ENCODE peak calls at places on chromosomes 16 and 17, in four cellular contexts. D, J, E and F are unnamed samples.

GRCh38 chr17:69909389-69909788 is 165.6 kb upstream of the KCNJ16 start:
- DNase-seq in D (no peak), J (no peak), E (no peak), F (no peak)

GRCh38 chr17:6580628-6581027 is 24.3 kb upstream of the PITPNM3 start:
- DNase-seq in D (no peak), J (no peak), E (no peak), F (no peak)

GRCh38 chr16:66641387-66641786 is 36.9 kb downstream of the CMTM3 start:
- DNase-seq in D (no peak), J (no peak), E (no peak), F (no peak)

GRCh38 chr16:8572919-8573724 is 17.2 kb downstream of the TMEM114 start:
- DNase-seq in D (no peak), J (peak), E (peak), F (no peak)

GRCh38 chr17:48333034-48333491 is 97.0 kb downstream of the SKAP1 start:
- DNase-seq in D (no peak), J (no peak), E (no peak), F (no peak)

GRCh38 chr17:31859487-31860008 is 504 bp upstream of the COPRS start:
- DNase-seq in D (no peak), J (no peak), E (peak), F (no peak)

GRCh38 chr16:24286713-24287405 is 30.7 kb downstream of the CACNG3 start:
- DNase-seq in D (no peak), J (no peak), E (no peak), F (no peak)

GRCh38 chr16:78705694-78706093 is 606.2 kb downstream of the WWOX start:
- DNase-seq in D (no peak), J (no peak), E (no peak), F (no peak)

GRCh38 chr16:74951676-74952075 is 33.2 kb downstream of the WDR59 start:
- DNase-seq in D (no peak), J (no peak), E (no peak), F (no peak)

GRCh38 chr16:14300631-14301149 is 229.6 kb downstream of the MRTFB start:
- DNase-seq in D (no peak), J (peak), E (peak), F (no peak)

GRCh38 chr16:68005786-68006286 is 6.6 kb upstream of the DPEP2 start:
- DNase-seq in D (no peak), J (peak), E (peak), F (no peak)

DNA sequence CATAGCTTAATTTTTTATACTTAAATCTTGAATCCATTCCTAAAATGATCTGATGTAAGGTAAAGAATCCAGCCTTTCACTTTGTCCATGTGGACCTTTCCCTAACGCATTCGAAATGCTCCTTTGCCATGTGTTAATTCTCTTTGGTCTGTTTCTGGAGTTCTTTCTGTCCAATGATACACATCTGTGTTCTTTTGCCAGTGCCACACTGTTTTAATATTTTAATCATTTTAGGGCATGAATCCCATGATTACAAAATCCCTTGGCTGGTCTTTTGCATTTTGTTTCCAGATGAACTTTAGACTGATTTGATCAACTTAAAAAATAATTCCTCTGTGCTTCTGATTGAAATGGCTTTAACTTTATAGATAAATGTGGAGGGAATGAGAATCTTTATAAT is 74.1 kb downstream of the NTN1 start:
- DNase-seq in D (no peak), J (no peak), E (no peak), F (no peak)
- H3K4me3 ChIP-seq in D (no peak), J (no peak), E (no peak), F (no peak)

GRCh38 chr16:55325458-55326109 is 1.6 kb downstream of the IRX6 start:
- DNase-seq in D (no peak), J (no peak), E (no peak), F (no peak)
- H3K4me3 ChIP-seq in D (peak), J (no peak), E (no peak), F (peak)

GRCh38 chr17:81314410-81315169 is 19.5 kb upstream of the SLC38A10 start:
- DNase-seq in D (peak), J (no peak), E (no peak), F (no peak)
- H3K4me3 ChIP-seq in D (no peak), J (no peak), E (no peak), F (no peak)

DNA sequence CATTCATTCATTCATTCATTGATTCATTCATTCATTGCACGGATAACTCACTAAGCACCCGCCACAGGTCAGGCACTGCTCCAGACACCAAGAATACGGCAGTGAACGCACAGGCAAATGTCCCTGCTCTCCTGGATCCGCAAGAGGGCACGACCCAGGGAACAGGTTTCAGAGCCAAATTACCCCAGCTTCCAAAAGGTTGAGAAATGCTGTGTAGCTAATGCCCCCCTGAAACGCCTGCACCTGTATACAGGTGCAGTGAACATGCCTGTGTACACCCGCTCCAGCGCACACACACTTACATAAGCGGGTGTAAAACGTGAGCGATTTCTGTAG is 9.6 kb upstream of the UBE2I start:
- DNase-seq in D (no peak), J (no peak), E (peak), F (no peak)
- H3K4me3 ChIP-seq in D (no peak), J (no peak), E (no peak), F (no peak)

GRCh38 chr16:1296688-1297412 is 12.6 kb upstream of the UBE2I start:
- DNase-seq in D (no peak), J (no peak), E (no peak), F (no peak)
- H3K4me3 ChIP-seq in D (no peak), J (no peak), E (no peak), F (no peak)